ENCODE peak calls at places on chromosomes 5 and 9, in eight cellular contexts. Q, H, K, N, I, R, O and V are unnamed samples.

GRCh38 chr9:90219548-90220118 is 423.0 kb downstream of the DIRAS2 start:
- DNase-seq in I (peak), Q (no peak), R (peak), N (no peak), H (no peak), K (no peak), O (no peak), V (no peak)

GRCh38 chr5:80905405-80905804 is 54.8 kb upstream of the RASGRF2 start:
- DNase-seq in I (no peak), R (no peak), O (no peak), N (no peak), H (no peak), Q (no peak), K (no peak), V (no peak)

GRCh38 chr9:88809371-88809770 is 181.9 kb upstream of the S1PR3 start:
- DNase-seq in I (no peak), K (no peak), O (peak), Q (no peak), R (no peak), H (no peak), N (peak), V (no peak)

GRCh38 chr5:172841-173251 is 18.4 kb upstream of the LRRC14B start:
- DNase-seq in Q (no peak), I (no peak), H (no peak), K (no peak), O (no peak), N (no peak), R (no peak), V (no peak)

GRCh38 chr5:2366816-2367215 is 384.7 kb downstream of the IRX2 start:
- DNase-seq in K (no peak), Q (no peak), H (no peak), R (no peak), O (no peak), I (no peak), N (no peak), V (no peak)

GRCh38 chr9:4397917-4398316 is 92.4 kb upstream of the SLC1A1 start:
- DNase-seq in I (no peak), R (no peak), Q (peak), H (peak), K (peak), O (no peak), N (peak), V (peak)

GRCh38 chr9:396397-396796 is 181.7 kb downstream of the DOCK8 start:
- DNase-seq in R (no peak), K (no peak), N (peak), Q (no peak), O (no peak), H (no peak), I (no peak), V (no peak)

GRCh38 chr5:142892021-142892420 is 121.8 kb downstream of the ARHGAP26 start:
- DNase-seq in I (no peak), R (no peak), O (no peak), Q (no peak), N (no peak), H (no peak), K (no peak), V (no peak)

GRCh38 chr5:89059274-89059673 is 176.3 kb upstream of the MEF2C start:
- DNase-seq in I (peak), K (no peak), R (no peak), H (no peak), O (no peak), N (no peak), Q (no peak), V (no peak)

GRCh38 chr5:131366428-131366827 is 102.6 kb downstream of the CDC42SE2 start:
- DNase-seq in R (no peak), H (no peak), O (no peak), I (no peak), Q (no peak), K (no peak), N (no peak), V (no peak)

GRCh38 chr5:122030251-122030650 is 47.8 kb downstream of the LOX start:
- DNase-seq in H (no peak), K (no peak), I (no peak), R (no peak), O (no peak), Q (peak), N (peak), V (no peak)

GRCh38 chr9:124190761-124191160 is 67.0 kb upstream of the NEK6 start:
- DNase-seq in R (no peak), H (no peak), N (no peak), K (no peak), O (no peak), I (no peak), Q (no peak), V (no peak)

GRCh38 chr9:89825648-89826047 is 220.8 kb downstream of the GADD45G start:
- DNase-seq in H (no peak), I (no peak), K (no peak), O (no peak), Q (no peak), R (no peak), N (no peak), V (no peak)

GRCh38 chr9:136587944-136588662 is 42.3 kb upstream of the NOTCH1 start:
- DNase-seq in Q (no peak), K (no peak), N (no peak), I (no peak), H (peak), R (peak), O (no peak), V (no peak)

GRCh38 chr9:133991964-133992779 is at the start of gene VAV2:
- DNase-seq in I (peak), R (peak), Q (peak), K (no peak), H (peak), N (peak), O (peak), V (no peak)

GRCh38 chr9:129237195-129237611 is 59.1 kb upstream of the IER5L start:
- DNase-seq in H (peak), I (peak), Q (peak), R (no peak), O (peak), K (peak), N (peak), V (no peak)

GRCh38 chr9:129567842-129568559 is 52.9 kb downstream of the C9orf50 start:
- DNase-seq in K (peak), Q (peak), O (no peak), I (peak), N (peak), H (peak), R (peak), V (peak)

GRCh38 chr5:54017580-54017979 is 292.8 kb downstream of the ARL15 start:
- DNase-seq in Q (no peak), R (peak), H (no peak), K (no peak), I (no peak), N (no peak), O (no peak), V (no peak)

GRCh38 chr5:25858019-25858418 is 1180.4 kb downstream of the CDH9 start:
- DNase-seq in Q (no peak), R (peak), N (no peak), H (no peak), K (no peak), O (no peak), I (no peak), V (no peak)

GRCh38 chr9:111957856-111958631 is 61.4 kb downstream of the UGCG start:
- DNase-seq in I (peak), N (peak), O (peak), H (peak), R (no peak), Q (peak), K (peak), V (peak)

GRCh38 chr5:35598707-35599370 is 18.8 kb upstream of the SPEF2 start:
- DNase-seq in R (peak), N (peak), Q (no peak), H (no peak), K (no peak), I (peak), O (no peak), V (no peak)

GRCh38 chr9:123686131-123686848 is 243.6 kb downstream of the DENND1A start:
- DNase-seq in Q (peak), H (peak), K (no peak), O (no peak), I (peak), R (no peak), N (peak), V (no peak)

GRCh38 chr9:93122721-93123221 is 11.3 kb downstream of the NINJ1 start:
- DNase-seq in R (peak), I (no peak), O (peak), N (no peak), H (no peak), K (no peak), Q (no peak), V (no peak)

GRCh38 chr9:94926457-94926852 is 200.0 kb downstream of the AOPEP start:
- DNase-seq in I (no peak), N (no peak), R (no peak), H (no peak), Q (no peak), O (peak), K (no peak), V (no peak)

GRCh38 chr5:87997662-87998061 is 271.0 kb downstream of the TMEM161B start:
- DNase-seq in R (no peak), H (no peak), O (no peak), N (no peak), Q (no peak), I (no peak), K (no peak), V (no peak)

GRCh38 chr9:98187926-98188325 is 4.5 kb downstream of the CORO2A start:
- DNase-seq in O (no peak), R (no peak), K (no peak), N (no peak), Q (no peak), H (no peak), I (no peak), V (no peak)

GRCh38 chr9:94802795-94803194 is 76.3 kb downstream of the AOPEP start:
- DNase-seq in K (no peak), Q (no peak), I (no peak), N (no peak), R (no peak), O (no peak), H (peak), V (no peak)

GRCh38 chr5:153159611-153160010 is 330.9 kb upstream of the GRIA1 start:
- DNase-seq in N (peak), R (no peak), H (peak), I (no peak), O (no peak), K (no peak), Q (peak), V (peak)

GRCh38 chr5:179819296-179820126 is 1.2 kb upstream of the SQSTM1 start:
- DNase-seq in N (peak), R (peak), H (peak), K (no peak), I (peak), Q (peak), O (peak), V (peak)

GRCh38 chr5:57598097-57598496 is 115.5 kb upstream of the ACTBL2 start:
- DNase-seq in K (no peak), R (peak), N (no peak), O (no peak), H (no peak), Q (no peak), I (no peak), V (no peak)

GRCh38 chr9:113456235-113456634 is 7.3 kb upstream of the RGS3 start:
- DNase-seq in I (no peak), K (no peak), H (no peak), N (peak), Q (peak), R (no peak), O (no peak), V (no peak)

GRCh38 chr5:61177070-61177469 is 14.8 kb upstream of the SMIM15 start:
- DNase-seq in N (no peak), H (no peak), O (no peak), R (no peak), Q (no peak), K (no peak), I (no peak), V (no peak)

GRCh38 chr9:36492849-36493248 is 79.8 kb upstream of the MELK start:
- DNase-seq in N (peak), O (no peak), R (no peak), K (no peak), H (no peak), I (no peak), Q (peak), V (no peak)

GRCh38 chr5:78112931-78113330 is 181.6 kb downstream of the AP3B1 start:
- DNase-seq in R (no peak), Q (no peak), I (no peak), H (no peak), N (no peak), O (no peak), K (no peak), V (no peak)

GRCh38 chr5:78103226-78103722 is 191.2 kb downstream of the AP3B1 start:
- DNase-seq in H (no peak), I (no peak), Q (no peak), O (no peak), N (no peak), R (no peak), K (no peak), V (no peak)

GRCh38 chr5:78109891-78110324 is 184.6 kb downstream of the AP3B1 start:
- DNase-seq in N (no peak), K (no peak), R (no peak), H (no peak), I (no peak), O (no peak), Q (no peak), V (no peak)

GRCh38 chr5:78113689-78114088 is 180.8 kb downstream of the AP3B1 start:
- DNase-seq in Q (no peak), H (no peak), N (no peak), R (no peak), K (no peak), O (no peak), I (no peak), V (no peak)

GRCh38 chr5:78108564-78108963 is 185.9 kb downstream of the AP3B1 start:
- DNase-seq in O (no peak), R (no peak), Q (no peak), N (no peak), I (no peak), K (no peak), H (no peak), V (no peak)
- H3K4me3 ChIP-seq in O (no peak), R (no peak), Q (no peak), N (no peak), I (no peak), K (no peak), H (no peak), V (no peak)

DNA sequence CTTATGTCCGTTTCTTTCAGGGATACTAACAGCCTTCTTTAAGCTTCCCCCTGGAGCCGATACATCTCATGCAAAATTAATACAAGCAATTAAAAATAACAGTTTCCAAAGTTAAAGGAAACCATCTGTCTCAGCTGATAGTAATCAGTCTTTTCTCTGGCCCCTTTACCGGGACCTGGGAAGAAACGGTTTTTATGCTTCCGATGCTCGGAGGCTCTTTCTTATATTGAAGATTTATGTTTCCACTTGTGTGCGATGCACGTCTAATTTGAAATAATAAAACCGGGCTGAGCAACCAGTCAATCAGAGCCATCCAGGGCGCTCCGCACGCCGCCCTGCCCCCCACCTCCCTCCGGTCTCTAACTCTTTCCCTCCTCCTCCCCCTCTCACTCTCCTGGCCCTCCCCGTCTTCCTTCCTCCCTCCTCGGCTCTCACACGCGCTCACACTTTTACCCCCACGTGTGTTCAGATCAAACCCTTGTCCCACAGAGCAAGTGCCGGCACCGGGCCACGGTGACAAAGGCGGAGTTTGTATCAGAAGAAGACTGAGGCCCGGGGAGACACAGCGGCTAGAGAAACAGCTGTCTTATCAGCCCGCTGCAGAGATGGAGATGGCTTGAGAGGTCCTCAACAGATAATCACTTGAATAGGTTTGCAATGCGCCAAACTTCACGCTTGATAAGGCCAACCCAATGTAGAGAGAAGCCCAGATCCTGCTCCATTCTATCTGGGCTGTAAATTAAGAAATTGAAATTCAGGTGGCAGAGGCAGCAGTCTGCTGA is 5.1 kb upstream of the ELAVL2 start:
- DNase-seq in O (no peak), K (no peak), H (no peak), R (no peak), I (no peak), Q (no peak), N (no peak), V (no peak)
- H3K4me3 ChIP-seq in O (no peak), K (no peak), H (peak), R (peak), I (no peak), Q (no peak), N (no peak), V (peak)

GRCh38 chr9:38417003-38417965 is 7.0 kb downstream of the IGFBPL1 start:
- DNase-seq in N (no peak), K (no peak), O (no peak), Q (no peak), I (peak), R (peak), H (no peak), V (no peak)

GRCh38 chr9:38416461-38416860 is 7.8 kb downstream of the IGFBPL1 start:
- DNase-seq in O (no peak), H (no peak), N (no peak), I (no peak), K (no peak), Q (no peak), R (no peak), V (no peak)

GRCh38 chr9:38415846-38416245 is 8.4 kb downstream of the IGFBPL1 start:
- DNase-seq in N (no peak), R (no peak), I (no peak), Q (no peak), K (no peak), H (no peak), O (no peak), V (no peak)

GRCh38 chr9:38419216-38419615 is 5.0 kb downstream of the IGFBPL1 start:
- DNase-seq in K (no peak), R (peak), Q (no peak), H (no peak), O (no peak), N (no peak), I (no peak), V (no peak)

GRCh38 chr9:38418366-38418765 is 5.9 kb downstream of the IGFBPL1 start:
- DNase-seq in I (no peak), H (no peak), K (no peak), R (no peak), O (no peak), Q (no peak), N (no peak), V (no peak)
- H3K4me3 ChIP-seq in I (no peak), H (no peak), K (no peak), R (no peak), O (no peak), Q (no peak), N (no peak), V (no peak)

DNA sequence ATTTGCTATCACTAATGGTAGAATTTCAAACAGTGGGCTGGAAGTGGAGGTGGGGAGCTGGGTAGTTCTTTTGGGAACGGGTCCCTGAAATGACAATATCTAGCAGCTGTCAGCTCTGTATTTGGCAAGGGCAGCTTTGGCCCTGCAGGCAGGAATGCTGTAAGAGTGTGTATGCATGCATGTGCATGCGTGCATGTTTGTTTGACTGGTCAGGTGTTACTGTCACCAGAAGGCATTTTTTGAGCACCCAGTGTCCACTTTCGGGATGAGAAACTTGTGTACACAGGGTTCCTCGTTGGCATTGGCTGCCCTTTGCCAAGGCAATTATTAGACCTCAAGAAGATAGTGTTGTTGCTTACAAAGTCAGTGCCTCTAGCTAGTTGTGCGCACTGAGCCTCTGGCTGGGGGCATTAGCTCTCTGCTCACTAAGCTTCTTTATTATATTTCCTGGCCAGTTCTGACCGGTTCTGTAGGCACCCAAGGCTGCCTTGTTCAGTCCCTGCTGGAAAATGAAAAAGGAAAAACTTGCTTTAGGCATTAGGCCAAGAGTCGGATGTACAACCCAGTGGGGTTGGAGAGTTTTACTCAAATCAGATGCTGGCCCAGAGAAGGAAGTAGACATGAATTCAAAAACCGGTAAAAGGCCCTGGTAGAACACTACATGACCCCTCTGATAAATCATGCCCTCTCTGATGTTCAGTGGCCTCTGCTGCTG is 2.0 kb downstream of the CYFIP2 start:
- DNase-seq in H (no peak), N (no peak), O (no peak), K (no peak), I (peak), R (no peak), Q (no peak), V (no peak)
- H3K4me3 ChIP-seq in H (no peak), N (no peak), O (no peak), K (no peak), I (no peak), R (no peak), Q (no peak), V (no peak)

DNA sequence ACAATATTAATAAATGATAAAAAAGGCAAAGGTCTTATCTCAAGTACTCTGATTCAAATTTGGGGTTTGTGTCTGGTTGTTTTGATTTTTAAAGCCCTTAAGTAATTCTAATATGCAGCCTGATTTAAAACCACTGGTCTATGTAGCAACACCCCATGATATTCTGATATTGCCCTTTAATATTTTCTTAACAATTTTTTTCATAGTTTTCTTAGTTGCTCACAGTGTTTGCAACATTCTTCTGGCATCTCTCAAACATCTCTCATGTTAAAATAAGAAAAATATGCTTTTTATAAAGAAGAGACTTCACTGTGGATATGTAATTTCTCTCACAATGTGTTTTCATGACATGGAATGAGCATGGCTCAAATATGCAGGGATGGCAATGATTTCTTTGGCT is 183.7 kb downstream of the TAF11L14 start:
- DNase-seq in K (no peak), H (peak), R (no peak), Q (no peak), N (no peak), O (no peak), I (no peak), V (no peak)
- H3K4me3 ChIP-seq in K (no peak), H (no peak), R (no peak), Q (no peak), N (no peak), O (no peak), I (no peak), V (no peak)

GRCh38 chr5:67004730-67005350 is 191.8 kb downstream of the CD180 start:
- DNase-seq in R (peak), N (no peak), H (no peak), O (no peak), Q (no peak), I (no peak), K (no peak), V (no peak)
- H3K4me3 ChIP-seq in R (peak), N (peak), H (peak), O (peak), Q (peak), I (peak), K (peak), V (peak)

GRCh38 chr9:120925535-120926396 is 830 bp downstream of the TRAF1 start:
- DNase-seq in H (peak), K (no peak), O (no peak), N (peak), I (peak), Q (peak), R (no peak), V (peak)
- H3K4me3 ChIP-seq in H (no peak), K (no peak), O (no peak), N (no peak), I (no peak), Q (peak), R (no peak), V (no peak)